ENCODE peak calls at places on chromosomes 12 and 14, in eight cellular contexts. P is breast epithelium, R is suprapubic skin, S is GM23338, X is H1, T is K562, J is HCT116, N is endothelial cell of umbilical vein. K is an unnamed sample.

GRCh38 chr12:131457331-131458047 is 253.4 kb upstream of the SFSWAP start:
- DNase-seq in P (no peak), R (no peak), S (no peak), X (no peak), T (no peak), J (no peak), N (no peak), K (no peak)

GRCh38 chr14:54839681-54840080 is 62.9 kb downstream of the GCH1 start:
- DNase-seq in P (peak; percentile 76), R (no peak), S (no peak), X (no peak), T (no peak), J (no peak), N (no peak), K (no peak)

GRCh38 chr14:21263284-21264024 is 5.8 kb downstream of the HNRNPC start:
- DNase-seq in P (no peak), R (no peak), S (no peak), X (no peak), T (no peak), J (no peak), N (no peak), K (no peak)

GRCh38 chr14:61537567-61538463 is 157.5 kb upstream of the HIF1A start:
- DNase-seq in P (peak; percentile 66), R (no peak), S (peak; percentile 72), X (peak; percentile 33), T (peak; percentile 10), J (peak; percentile 95), N (peak; percentile 78), K (no peak)

GRCh38 chr14:69036757-69037506 is 57.8 kb upstream of the ACTN1 start:
- DNase-seq in P (no peak), R (no peak), S (no peak), X (no peak), T (no peak), J (no peak), N (no peak), K (no peak)

GRCh38 chr12:15774819-15775218 is 14.4 kb downstream of the EPS8 start:
- DNase-seq in P (no peak), R (no peak), S (no peak), X (no peak), T (no peak), J (no peak), N (no peak), K (no peak)

GRCh38 chr12:29778531-29778930 is 5.2 kb downstream of the TMTC1 start:
- DNase-seq in P (no peak), R (no peak), S (no peak), X (no peak), T (no peak), J (no peak), N (no peak), K (no peak)

GRCh38 chr12:93788853-93789252 is 111.7 kb downstream of the CRADD start:
- DNase-seq in P (no peak), R (no peak), S (no peak), X (no peak), T (no peak), J (no peak), N (no peak), K (no peak)

GRCh38 chr12:120235369-120236123 is 30.0 kb downstream of the PXN start:
- DNase-seq in P (no peak), R (peak; percentile 83), S (peak; percentile 77), X (no peak), T (no peak), J (no peak), N (peak; percentile 26), K (no peak)

GRCh38 chr14:56137842-56138241 is 19.6 kb downstream of the PELI2 start:
- DNase-seq in P (no peak), R (no peak), S (peak; percentile 70), X (no peak), T (no peak), J (no peak), N (no peak), K (no peak)

GRCh38 chr14:76884394-76884793 is 58.2 kb downstream of the LRRC74A start:
- DNase-seq in P (no peak), R (no peak), S (no peak), X (no peak), T (no peak), J (no peak), N (no peak), K (no peak)

GRCh38 chr12:97941686-97942354 is 479.2 kb downstream of the RMST start:
- DNase-seq in P (no peak), R (no peak), S (no peak), X (no peak), T (no peak), J (no peak), N (no peak), K (no peak)

GRCh38 chr12:3049596-3050314 is 27.4 kb upstream of the TSPAN9 start:
- DNase-seq in P (no peak), R (no peak), S (no peak), X (no peak), T (peak; percentile 2), J (no peak), N (no peak), K (no peak)
- TF ChIP-seq POLR2AphosphoS5 in P (no peak), R (no peak), S (no peak), X (no peak), T (no peak), J (no peak), N (no peak), K (no peak)

DNA sequence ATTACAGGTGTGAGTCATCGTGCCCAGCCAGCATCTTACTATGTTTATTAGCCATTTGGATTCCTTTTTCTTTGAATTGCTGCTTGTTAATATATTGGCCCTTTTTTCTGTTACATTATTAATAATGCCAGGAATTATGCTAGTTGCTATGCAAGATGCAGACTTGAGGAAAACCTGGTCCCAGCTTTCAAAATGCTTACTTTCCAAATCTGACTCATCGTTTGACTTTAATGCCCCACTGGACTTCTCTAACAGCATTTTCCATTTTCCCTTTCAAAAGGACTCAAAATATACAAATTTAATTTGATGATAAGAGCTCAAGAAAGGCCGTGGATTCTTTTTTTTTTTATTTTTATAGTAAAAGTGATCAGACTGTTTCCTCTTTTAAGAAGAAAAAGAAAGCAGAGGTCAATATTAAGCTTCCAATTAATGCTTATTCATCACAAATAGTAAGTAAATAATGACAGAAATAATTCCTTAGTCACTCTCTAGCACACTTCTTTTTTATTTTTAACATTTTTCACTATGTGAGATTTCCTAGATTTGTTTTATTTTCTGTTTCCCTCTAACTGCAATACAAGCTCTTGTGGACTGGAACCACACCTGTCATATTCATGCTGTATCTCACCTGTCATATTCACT is 146.1 kb upstream of the FGD4 start:
- DNase-seq in P (no peak), R (no peak), S (no peak), X (no peak), T (no peak), J (no peak), N (no peak), K (no peak)
- H3K27ac ChIP-seq in P (no peak overlapping the region), R (no peak overlapping the region), S (peak overlapping the region; percentile 33), X (no peak overlapping the region), T (no peak overlapping the region), J (no peak overlapping the region), N (no peak overlapping the region), K (no peak overlapping the region)

GRCh38 chr12:104628338-104629135 is 171.8 kb downstream of the CHST11 start:
- DNase-seq in P (no peak), R (peak; percentile 55), S (no peak), X (no peak), T (no peak), J (no peak), N (no peak), K (no peak)
- TF ChIP-seq POLR2AphosphoS5 in P (no peak), R (no peak), S (no peak), X (no peak), T (no peak), J (no peak), N (no peak), K (no peak)

DNA sequence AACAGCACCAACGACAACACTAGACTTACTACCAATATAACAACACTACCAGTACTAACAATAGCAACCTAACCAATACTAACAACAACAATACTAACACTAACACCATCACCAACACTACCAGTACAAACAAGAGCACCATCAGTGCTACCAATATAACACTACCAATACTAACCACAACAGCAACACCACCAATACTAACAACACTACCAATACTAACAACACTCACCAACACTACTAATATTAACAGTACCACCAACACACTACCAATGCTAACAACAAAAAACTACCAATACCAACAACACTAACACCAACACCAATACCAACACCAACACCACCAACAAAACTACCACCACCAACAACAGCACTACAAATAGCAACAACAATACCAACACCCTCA is 25.1 kb downstream of the PTGER2 start:
- DNase-seq in P (no peak), R (no peak), S (no peak), X (no peak), T (no peak), J (no peak), N (no peak), K (no peak)
- H3K27ac ChIP-seq in P (no peak overlapping the region), R (no peak overlapping the region), S (no peak overlapping the region), X (no peak overlapping the region), T (no peak overlapping the region), J (no peak overlapping the region), N (no peak overlapping the region), K (no peak overlapping the region)

DNA sequence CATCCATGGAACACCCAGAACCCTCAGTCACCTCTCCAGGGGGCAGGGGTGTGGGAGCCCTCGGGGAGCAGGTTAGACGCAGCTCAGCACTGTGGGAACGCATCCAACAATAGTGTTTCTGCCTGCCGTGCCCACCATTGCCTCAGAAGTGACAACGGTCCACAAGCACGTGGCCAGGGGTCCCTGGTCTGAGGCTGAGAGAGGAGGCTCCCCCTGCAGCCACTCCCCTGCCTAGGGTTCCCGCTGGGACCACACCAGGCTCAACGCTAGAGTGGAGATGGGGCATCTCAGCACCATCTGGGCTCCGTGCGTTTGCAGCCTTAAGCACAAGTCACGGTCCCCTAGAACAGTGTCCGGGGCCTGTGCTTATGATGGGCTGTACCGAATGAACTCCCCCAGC is 62.7 kb downstream of the TESC start:
- DNase-seq in P (no peak), R (no peak), S (no peak), X (no peak), T (no peak), J (no peak), N (no peak), K (no peak)
- TF ChIP-seq POLR2AphosphoS5 in P (no peak), R (no peak), S (no peak), X (no peak), T (no peak), J (no peak), N (no peak), K (no peak)